ENCODE peak calls at places on chromosomes 16 and 17, in seven cellular contexts. One of them, this sample, is unnamed. For H3K4me1 and H3K9me3, the result is how much of the 10 kb centered on the place peaks cover.

GRCh38 chr17:59167571-59168001 is 12.0 kb downstream of the PRR11 start:
- DNase-seq in A549: no peak
- DNase-seq in GM12878: no peak
- DNase-seq in RWPE2: no peak
- DNase-seq in colonic mucosa: no peak
- DNase-seq in Peyer's patch: no peak
- DNase-seq in psoas muscle: no peak
- DNase-seq in this sample: no peak

GRCh38 chr17:20960871-20961270 is 81.9 kb downstream of the USP22 start:
- DNase-seq in A549: no peak
- DNase-seq in GM12878: no peak
- DNase-seq in RWPE2: no peak
- DNase-seq in colonic mucosa: no peak
- DNase-seq in Peyer's patch: no peak
- DNase-seq in psoas muscle: no peak
- DNase-seq in this sample: no peak

GRCh38 chr16:14364386-14365199 is 265.5 kb downstream of the PARN start:
- DNase-seq in A549: peak
- DNase-seq in GM12878: no peak
- DNase-seq in RWPE2: peak
- DNase-seq in colonic mucosa: no peak
- DNase-seq in Peyer's patch: no peak
- DNase-seq in psoas muscle: no peak
- DNase-seq in this sample: no peak

GRCh38 chr16:85004587-85005205 is 6.6 kb downstream of the ZDHHC7 start:
- DNase-seq in A549: peak
- DNase-seq in GM12878: no peak
- DNase-seq in RWPE2: peak
- DNase-seq in colonic mucosa: no peak
- DNase-seq in Peyer's patch: no peak
- DNase-seq in psoas muscle: no peak
- DNase-seq in this sample: no peak

GRCh38 chr16:19967561-19967960 is 82.9 kb upstream of the GPRC5B start:
- DNase-seq in A549: no peak
- DNase-seq in GM12878: no peak
- DNase-seq in RWPE2: no peak
- DNase-seq in colonic mucosa: no peak
- DNase-seq in Peyer's patch: no peak
- DNase-seq in psoas muscle: no peak
- DNase-seq in this sample: no peak

GRCh38 chr16:9055661-9056060 is 35.8 kb upstream of the HAPSTR1 start:
- DNase-seq in A549: no peak
- DNase-seq in GM12878: no peak
- DNase-seq in RWPE2: no peak
- DNase-seq in colonic mucosa: no peak
- DNase-seq in Peyer's patch: no peak
- DNase-seq in psoas muscle: no peak
- DNase-seq in this sample: no peak

GRCh38 chr16:88617268-88618031 is 20.9 kb upstream of the IL17C start:
- DNase-seq in A549: no peak
- DNase-seq in GM12878: no peak
- DNase-seq in RWPE2: no peak
- DNase-seq in colonic mucosa: peak
- DNase-seq in Peyer's patch: no peak
- DNase-seq in psoas muscle: no peak
- DNase-seq in this sample: no peak

GRCh38 chr17:46262271-46262670 is 32.7 kb upstream of the LRRC37A start:
- DNase-seq in A549: no peak
- DNase-seq in GM12878: no peak
- DNase-seq in RWPE2: no peak
- DNase-seq in colonic mucosa: no peak
- DNase-seq in Peyer's patch: no peak
- DNase-seq in psoas muscle: no peak
- DNase-seq in this sample: no peak

GRCh38 chr16:19748389-19749110 is 30.5 kb downstream of the IQCK start:
- DNase-seq in A549: no peak
- DNase-seq in GM12878: no peak
- DNase-seq in RWPE2: no peak
- DNase-seq in colonic mucosa: no peak
- DNase-seq in Peyer's patch: no peak
- DNase-seq in psoas muscle: no peak
- DNase-seq in this sample: no peak

GRCh38 chr17:45782889-45783592 is 1.1 kb upstream of the CRHR1 start:
- DNase-seq in A549: peak
- DNase-seq in GM12878: no peak
- DNase-seq in RWPE2: no peak
- DNase-seq in colonic mucosa: no peak
- DNase-seq in Peyer's patch: no peak
- DNase-seq in psoas muscle: peak
- DNase-seq in this sample: peak

GRCh38 chr17:38339891-38340290 is 3.9 kb downstream of the GPR179 start:
- DNase-seq in A549: no peak
- DNase-seq in GM12878: no peak
- DNase-seq in RWPE2: no peak
- DNase-seq in colonic mucosa: no peak
- DNase-seq in Peyer's patch: no peak
- DNase-seq in psoas muscle: no peak
- DNase-seq in this sample: no peak

GRCh38 chr17:46818319-46818928 is at the start of gene WNT3:
- DNase-seq in A549: no peak
- DNase-seq in GM12878: no peak
- DNase-seq in RWPE2: no peak
- DNase-seq in colonic mucosa: no peak
- DNase-seq in Peyer's patch: no peak
- DNase-seq in psoas muscle: no peak
- DNase-seq in this sample: peak

GRCh38 chr16:47778106-47778803 is 317.1 kb downstream of the PHKB start:
- DNase-seq in A549: no peak
- DNase-seq in GM12878: no peak
- DNase-seq in RWPE2: no peak
- DNase-seq in colonic mucosa: no peak
- DNase-seq in Peyer's patch: no peak
- DNase-seq in psoas muscle: no peak
- DNase-seq in this sample: no peak

GRCh38 chr16:57720142-57720575 is 15.4 kb upstream of the KATNB1 start:
- DNase-seq in A549: peak
- DNase-seq in GM12878: no peak
- DNase-seq in RWPE2: no peak
- DNase-seq in colonic mucosa: peak
- DNase-seq in Peyer's patch: peak
- DNase-seq in psoas muscle: no peak
- DNase-seq in this sample: no peak

GRCh38 chr16:57271063-57271345 is 13.5 kb downstream of the PLLP start:
- DNase-seq in A549: no peak
- DNase-seq in GM12878: no peak
- DNase-seq in RWPE2: no peak
- DNase-seq in colonic mucosa: no peak
- DNase-seq in Peyer's patch: no peak
- DNase-seq in psoas muscle: no peak
- DNase-seq in this sample: no peak

GRCh38 chr16:6031102-6031501 is 933.5 kb upstream of the EEF2KMT start:
- DNase-seq in A549: no peak
- DNase-seq in GM12878: no peak
- DNase-seq in RWPE2: no peak
- DNase-seq in colonic mucosa: no peak
- DNase-seq in Peyer's patch: no peak
- DNase-seq in psoas muscle: no peak
- DNase-seq in this sample: no peak

GRCh38 chr16:27025581-27025980 is 41.1 kb upstream of the C16orf82 start:
- DNase-seq in A549: peak
- DNase-seq in GM12878: no peak
- DNase-seq in RWPE2: no peak
- DNase-seq in colonic mucosa: no peak
- DNase-seq in Peyer's patch: no peak
- DNase-seq in psoas muscle: no peak
- DNase-seq in this sample: no peak

GRCh38 chr17:62720126-62720850 is 87.8 kb downstream of the MARCHF10 start:
- DNase-seq in A549: peak
- DNase-seq in GM12878: peak
- DNase-seq in RWPE2: no peak
- DNase-seq in colonic mucosa: no peak
- DNase-seq in Peyer's patch: no peak
- DNase-seq in psoas muscle: no peak
- DNase-seq in this sample: no peak

GRCh38 chr17:79156463-79157095 is 82.0 kb downstream of the ENGASE start:
- DNase-seq in A549: no peak
- DNase-seq in GM12878: no peak
- DNase-seq in RWPE2: no peak
- DNase-seq in colonic mucosa: no peak
- DNase-seq in Peyer's patch: no peak
- DNase-seq in psoas muscle: no peak
- DNase-seq in this sample: no peak

GRCh38 chr16:19933740-19934139 is 49.1 kb upstream of the GPRC5B start:
- DNase-seq in A549: no peak
- DNase-seq in GM12878: no peak
- DNase-seq in RWPE2: no peak
- DNase-seq in colonic mucosa: no peak
- DNase-seq in Peyer's patch: no peak
- DNase-seq in psoas muscle: no peak
- DNase-seq in this sample: no peak

GRCh38 chr17:7438050-7438614 is 1.2 kb upstream of the FGF11 start:
- DNase-seq in A549: no peak
- DNase-seq in GM12878: no peak
- DNase-seq in RWPE2: peak
- DNase-seq in colonic mucosa: peak
- DNase-seq in Peyer's patch: peak
- DNase-seq in psoas muscle: peak
- DNase-seq in this sample: peak

GRCh38 chr17:36105718-36106117 is 2.1 kb downstream of the CCL4 start:
- DNase-seq in A549: no peak
- DNase-seq in GM12878: no peak
- DNase-seq in RWPE2: no peak
- DNase-seq in colonic mucosa: no peak
- DNase-seq in Peyer's patch: no peak
- DNase-seq in psoas muscle: no peak
- DNase-seq in this sample: no peak

GRCh38 chr17:82063424-82064415 is 1.9 kb downstream of the DUS1L start:
- DNase-seq in A549: no peak
- DNase-seq in GM12878: no peak
- DNase-seq in RWPE2: no peak
- DNase-seq in colonic mucosa: no peak
- DNase-seq in Peyer's patch: no peak
- DNase-seq in psoas muscle: no peak
- DNase-seq in this sample: no peak
- H3K27ac ChIP-seq in A549: no peak
- H3K27ac ChIP-seq in GM12878: no peak
- H3K27ac ChIP-seq in RWPE2: no peak
- H3K27ac ChIP-seq in colonic mucosa: no peak
- H3K27ac ChIP-seq in Peyer's patch: no peak
- H3K27ac ChIP-seq in psoas muscle: no peak
- H3K27ac ChIP-seq in this sample: peak

GRCh38 chr17:76529224-76529642 is 8.3 kb downstream of the CYGB start:
- DNase-seq in A549: no peak
- DNase-seq in GM12878: no peak
- DNase-seq in RWPE2: no peak
- DNase-seq in colonic mucosa: peak
- DNase-seq in Peyer's patch: no peak
- DNase-seq in psoas muscle: peak
- DNase-seq in this sample: no peak

GRCh38 chr17:76527430-76528111 is 9.9 kb downstream of the CYGB start:
- DNase-seq in A549: no peak
- DNase-seq in GM12878: no peak
- DNase-seq in RWPE2: peak
- DNase-seq in colonic mucosa: no peak
- DNase-seq in Peyer's patch: no peak
- DNase-seq in psoas muscle: peak
- DNase-seq in this sample: peak

GRCh38 chr17:76529643-76530488 is 7.6 kb downstream of the CYGB start:
- DNase-seq in A549: no peak
- DNase-seq in GM12878: no peak
- DNase-seq in RWPE2: no peak
- DNase-seq in colonic mucosa: peak
- DNase-seq in Peyer's patch: peak
- DNase-seq in psoas muscle: peak
- DNase-seq in this sample: no peak

GRCh38 chr17:76528156-76528527 is 9.4 kb downstream of the CYGB start:
- DNase-seq in A549: no peak
- DNase-seq in GM12878: no peak
- DNase-seq in RWPE2: no peak
- DNase-seq in colonic mucosa: no peak
- DNase-seq in Peyer's patch: no peak
- DNase-seq in psoas muscle: no peak
- DNase-seq in this sample: no peak

GRCh38 chr17:76528528-76529223 is 8.8 kb downstream of the CYGB start:
- DNase-seq in A549: no peak
- DNase-seq in GM12878: no peak
- DNase-seq in RWPE2: no peak
- DNase-seq in colonic mucosa: no peak
- DNase-seq in Peyer's patch: no peak
- DNase-seq in psoas muscle: no peak
- DNase-seq in this sample: no peak
- H3K4me1 ChIP-seq in A549: under half
- H3K4me1 ChIP-seq in GM12878: under half
- H3K4me1 ChIP-seq in RWPE2: half or more
- H3K4me1 ChIP-seq in colonic mucosa: under half
- H3K4me1 ChIP-seq in Peyer's patch: under half
- H3K4me1 ChIP-seq in psoas muscle: under half
- H3K4me1 ChIP-seq in this sample: under half

GRCh38 chr16:3311496-3311895 is 6.2 kb downstream of the ZNF75A start:
- DNase-seq in A549: no peak
- DNase-seq in GM12878: no peak
- DNase-seq in RWPE2: no peak
- DNase-seq in colonic mucosa: no peak
- DNase-seq in Peyer's patch: no peak
- DNase-seq in psoas muscle: no peak
- DNase-seq in this sample: no peak
- H3K9me3 ChIP-seq in A549: half or more
- H3K9me3 ChIP-seq in GM12878: under half
- H3K9me3 ChIP-seq in RWPE2: under half
- H3K9me3 ChIP-seq in colonic mucosa: under half
- H3K9me3 ChIP-seq in Peyer's patch: half or more
- H3K9me3 ChIP-seq in psoas muscle: half or more
- H3K9me3 ChIP-seq in this sample: under half

DNA sequence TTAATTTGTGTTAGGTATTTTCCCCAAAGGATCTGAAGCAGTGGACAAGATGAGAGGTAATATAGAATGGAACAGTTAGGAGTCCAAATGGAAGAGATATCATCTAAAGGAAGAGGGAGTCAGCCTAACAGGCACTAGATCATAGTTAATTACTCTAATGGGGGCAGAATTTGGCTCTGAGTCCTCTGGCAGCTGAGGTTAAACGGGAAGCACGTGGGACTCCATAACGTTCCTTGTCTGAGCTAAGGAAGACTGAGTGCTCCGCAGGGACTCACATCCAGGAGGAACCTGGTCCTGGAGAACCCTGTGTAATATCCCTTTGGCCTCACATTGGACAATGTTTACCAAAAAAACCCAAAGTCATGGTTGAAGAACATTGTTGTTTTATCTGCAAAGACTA is 46.6 kb upstream of the TEX2 start:
- DNase-seq in A549: no peak
- DNase-seq in GM12878: no peak
- DNase-seq in RWPE2: no peak
- DNase-seq in colonic mucosa: no peak
- DNase-seq in Peyer's patch: no peak
- DNase-seq in psoas muscle: no peak
- DNase-seq in this sample: no peak
- H3K27ac ChIP-seq in A549: no peak
- H3K27ac ChIP-seq in GM12878: no peak
- H3K27ac ChIP-seq in RWPE2: no peak
- H3K27ac ChIP-seq in colonic mucosa: no peak
- H3K27ac ChIP-seq in Peyer's patch: no peak
- H3K27ac ChIP-seq in psoas muscle: no peak
- H3K27ac ChIP-seq in this sample: no peak

GRCh38 chr17:42181851-42182207 is 887 bp upstream of the KCNH4 start:
- DNase-seq in A549: no peak
- DNase-seq in GM12878: no peak
- DNase-seq in RWPE2: no peak
- DNase-seq in colonic mucosa: no peak
- DNase-seq in Peyer's patch: no peak
- DNase-seq in psoas muscle: no peak
- DNase-seq in this sample: no peak
- H3K4me1 ChIP-seq in A549: under half
- H3K4me1 ChIP-seq in GM12878: under half
- H3K4me1 ChIP-seq in RWPE2: under half
- H3K4me1 ChIP-seq in colonic mucosa: under half
- H3K4me1 ChIP-seq in Peyer's patch: under half
- H3K4me1 ChIP-seq in psoas muscle: under half
- H3K4me1 ChIP-seq in this sample: under half